ENCODE peak calls at places on chromosomes 12 and 14, in seven cellular contexts. W is adrenal gland, N is transverse colon, O is lung, Q is tibial artery, H is upper lobe of right lung, S is fibroblast of lung. V is an unnamed sample.

GRCh38 chr12:57724936-57725740 is 13.4 kb downstream of the AGAP2 start:
- DNase-seq in W (peak; percentile 21), S (no peak), O (no peak), H (no peak), N (no peak), Q (no peak), V (no peak)

GRCh38 chr12:2609020-2609419 is 185.8 kb upstream of the FKBP4 start:
- DNase-seq in S (peak; percentile 20), H (no peak), N (no peak), W (no peak), Q (no peak), O (no peak), V (no peak)

GRCh38 chr12:109563291-109564284 is 9.7 kb downstream of the MMAB start:
- DNase-seq in O (no peak), Q (no peak), H (no peak), W (no peak), S (no peak), N (no peak), V (no peak)

GRCh38 chr12:103884316-103884715 is 43.3 kb upstream of the NT5DC3 start:
- DNase-seq in S (peak; percentile 63), Q (no peak), N (peak; percentile 24), O (no peak), H (no peak), W (peak; percentile 45), V (peak; percentile 83)

GRCh38 chr14:69280746-69281291 is 20.9 kb downstream of the GALNT16 start:
- DNase-seq in H (no peak), N (no peak), Q (no peak), W (no peak), O (no peak), S (no peak), V (no peak)

GRCh38 chr14:52380294-52380693 is 66.2 kb downstream of the PTGER2 start:
- DNase-seq in Q (no peak), H (no peak), N (no peak), O (no peak), S (peak; percentile 71), W (no peak), V (peak; percentile 46)

GRCh38 chr12:116361404-116362223 is 84.1 kb upstream of the MED13L start:
- DNase-seq in O (no peak), S (no peak), Q (no peak), H (no peak), W (no peak), N (peak; percentile 58), V (peak; percentile 64)

GRCh38 chr14:77151918-77152588 is 10.5 kb upstream of the ZDHHC22 start:
- DNase-seq in S (peak; percentile 22), W (no peak), O (no peak), H (no peak), N (no peak), Q (no peak), V (peak; percentile 18)

GRCh38 chr14:105069887-105070759 is 4.9 kb upstream of the GPR132 start:
- DNase-seq in N (no peak), S (no peak), Q (peak; percentile 62), O (no peak), H (peak; percentile 74), W (peak; percentile 22), V (peak; percentile 96)

GRCh38 chr12:1796515-1797010 is 23.8 kb upstream of the LRTM2 start:
- DNase-seq in S (no peak), W (peak; percentile 50), O (no peak), Q (no peak), H (peak; percentile 77), N (peak; percentile 64), V (peak; percentile 67)

GRCh38 chr14:96398432-96398831 is 6.5 kb downstream of the AK7 start:
- DNase-seq in N (no peak), H (no peak), W (no peak), O (no peak), S (no peak), Q (no peak), V (no peak)

GRCh38 chr14:94329857-94330256 is 6.7 kb upstream of the SERPINA6 start:
- DNase-seq in O (no peak), S (no peak), Q (no peak), W (no peak), H (no peak), N (no peak), V (no peak)

GRCh38 chr14:94330857-94331256 is 7.7 kb upstream of the SERPINA6 start:
- DNase-seq in N (no peak), H (no peak), O (no peak), S (no peak), Q (no peak), W (no peak), V (no peak)

GRCh38 chr14:94330432-94330831 is 7.3 kb upstream of the SERPINA6 start:
- DNase-seq in N (no peak), S (no peak), Q (no peak), W (no peak), H (no peak), O (no peak), V (no peak)

GRCh38 chr14:94331462-94331861 is 8.3 kb upstream of the SERPINA6 start:
- DNase-seq in H (no peak), S (no peak), W (no peak), O (no peak), N (no peak), Q (no peak), V (no peak)

GRCh38 chr14:94328196-94328595 is 5.1 kb upstream of the SERPINA6 start:
- DNase-seq in O (no peak), Q (no peak), S (no peak), N (no peak), H (no peak), W (no peak), V (no peak)
- TF ChIP-seq CTCF in O (no peak), Q (no peak), S (no peak), N (no peak), H (no peak), W (no peak), V (no peak)

DNA sequence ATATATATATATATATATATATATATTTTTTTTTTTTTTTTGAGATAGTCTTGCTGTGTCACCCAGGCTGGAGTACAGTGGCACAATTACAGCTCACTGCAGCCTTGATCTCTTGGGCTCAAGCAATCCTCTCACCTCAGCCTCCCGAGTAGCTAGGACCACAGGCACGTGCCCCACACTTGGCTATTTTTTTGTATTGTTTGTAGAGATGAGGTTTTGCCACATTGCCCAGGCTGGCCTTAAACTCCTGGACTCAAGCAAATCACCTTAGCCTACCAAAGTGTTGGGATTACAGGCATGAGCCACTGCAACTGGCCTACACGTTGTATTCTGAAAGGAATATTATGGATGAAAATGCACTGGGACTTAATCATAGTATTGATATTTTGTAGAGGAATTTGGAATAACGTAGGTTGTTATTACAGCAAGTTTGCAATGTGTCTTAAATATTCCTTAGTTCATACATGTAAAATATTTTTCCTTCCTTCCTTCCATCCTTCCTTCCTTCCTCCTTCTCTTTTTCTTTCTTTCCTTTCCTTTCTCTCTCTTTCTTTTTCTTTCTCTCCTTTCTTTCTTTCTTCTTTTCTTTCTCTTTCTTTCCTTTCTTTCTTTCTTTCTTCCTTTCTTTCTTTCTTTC is 862 bp downstream of the KLRB1 start:
- DNase-seq in S (no peak), N (no peak), O (no peak), H (no peak), W (no peak), Q (no peak), V (no peak)
- H3K4me3 ChIP-seq in S (no peak overlapping the region), N (no peak overlapping the region), O (no peak overlapping the region), H (no peak overlapping the region), W (no peak overlapping the region), Q (no peak overlapping the region), V (no peak overlapping the region)

DNA sequence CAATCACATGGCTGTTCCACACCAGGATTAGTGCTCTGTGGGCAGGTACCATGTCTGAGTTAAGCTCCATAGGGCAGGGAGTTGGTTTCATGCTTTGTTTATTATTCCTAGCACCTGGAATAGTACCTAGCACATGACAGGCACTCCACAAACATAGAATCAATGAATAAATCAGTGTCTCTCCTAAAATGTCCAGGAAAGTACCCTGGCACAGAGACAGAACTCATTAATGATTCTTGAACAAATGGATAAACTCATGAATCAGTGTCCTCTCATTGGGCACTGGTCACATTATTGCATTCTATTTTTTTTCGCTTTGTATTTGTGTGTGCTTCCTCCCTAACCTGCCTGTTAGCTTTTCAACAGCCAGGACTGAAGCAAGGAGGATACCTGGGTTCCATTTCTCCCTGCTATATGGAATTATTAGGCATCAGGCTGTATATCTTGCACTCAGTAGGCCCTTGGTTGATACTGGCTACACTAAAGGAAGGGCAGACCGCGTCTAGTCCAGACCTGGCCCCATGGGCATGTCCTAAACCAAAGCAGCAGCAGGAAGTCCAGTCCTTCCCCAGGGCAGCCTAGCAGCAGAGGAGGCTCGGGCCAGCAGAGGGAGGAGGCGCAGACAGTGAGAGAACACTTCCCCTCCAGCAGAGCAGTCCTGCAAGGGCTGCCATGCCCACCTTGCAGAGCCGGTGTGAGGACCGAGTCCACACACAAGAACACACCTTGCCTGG is 18.4 kb downstream of the HDAC7 start:
- DNase-seq in S (no peak), H (no peak), Q (no peak), N (no peak), W (no peak), O (no peak), V (no peak)
- TF ChIP-seq CTCF in S (peak; percentile 12), H (peak; percentile 33), Q (no peak), N (no peak), W (peak; percentile 33), O (no peak), V (no peak)

GRCh38 chr14:95163132-95163531 is 5.8 kb upstream of the DICER1 start:
- DNase-seq in S (no peak), N (no peak), W (no peak), H (no peak), Q (no peak), O (no peak), V (no peak)
- H3K4me3 ChIP-seq in S (no peak overlapping the region), N (no peak overlapping the region), W (no peak overlapping the region), H (no peak overlapping the region), Q (no peak overlapping the region), O (no peak overlapping the region), V (no peak overlapping the region)

GRCh38 chr14:30656190-30656632 is 34.1 kb downstream of the SCFD1 start:
- DNase-seq in O (no peak), Q (no peak), H (no peak), S (peak; percentile 11), N (peak; percentile 25), W (peak; percentile 51), V (peak; percentile 41)
- TF ChIP-seq CTCF in O (peak; percentile 26), Q (peak; percentile 30), H (peak; percentile 74), S (peak; percentile 56), N (peak; percentile 76), W (peak; percentile 66), V (peak; percentile 66)

GRCh38 chr12:111868676-111869588 is 26.9 kb downstream of the MAPKAPK5 start:
- DNase-seq in S (no peak), O (no peak), Q (no peak), W (no peak), H (no peak), N (no peak), V (no peak)
- H3K4me3 ChIP-seq in S (no peak overlapping the region), O (no peak overlapping the region), Q (no peak overlapping the region), W (no peak overlapping the region), H (no peak overlapping the region), N (no peak overlapping the region), V (no peak overlapping the region)

V was measured in GM12865.